ENCODE peak calls at places on chromosome 17, in four cellular contexts. One of them, this sample, is unnamed.

GRCh38 chr17:14815079-14815478 is 450.0 kb downstream of the PMP22 start:
- DNase-seq in H1: no peak
- DNase-seq in K562: no peak
- DNase-seq in HepG2: no peak
- DNase-seq in this sample: no peak

GRCh38 chr17:67434061-67434525 is 57.0 kb downstream of the PITPNC1 start:
- DNase-seq in H1: no peak
- DNase-seq in K562: no peak
- DNase-seq in HepG2: no peak
- DNase-seq in this sample: no peak

GRCh38 chr17:8975091-8975707 is 9.7 kb upstream of the PIK3R5 start:
- DNase-seq in H1: no peak
- DNase-seq in K562: no peak
- DNase-seq in HepG2: peak; percentile 10
- DNase-seq in this sample: no peak

GRCh38 chr17:9406046-9406631 is 169.5 kb downstream of the STX8 start:
- DNase-seq in H1: no peak
- DNase-seq in K562: no peak
- DNase-seq in HepG2: no peak
- DNase-seq in this sample: no peak

GRCh38 chr17:62045517-62045916 is 19.6 kb downstream of the MED13 start:
- DNase-seq in H1: no peak
- DNase-seq in K562: no peak
- DNase-seq in HepG2: no peak
- DNase-seq in this sample: no peak

GRCh38 chr17:78882546-78883089 is 20.4 kb downstream of the CEP295NL start:
- DNase-seq in H1: no peak
- DNase-seq in K562: no peak
- DNase-seq in HepG2: no peak
- DNase-seq in this sample: no peak

GRCh38 chr17:39618252-39618913 is 8.4 kb upstream of the PPP1R1B start:
- DNase-seq in H1: no peak
- DNase-seq in K562: peak; percentile 24
- DNase-seq in HepG2: no peak
- DNase-seq in this sample: no peak

GRCh38 chr17:41835800-41836549 is at the start of gene NT5C3B:
- DNase-seq in H1: no peak
- DNase-seq in K562: peak; percentile 96
- DNase-seq in HepG2: peak; percentile 52
- DNase-seq in this sample: no peak

GRCh38 chr17:17151055-17151454 is 55.1 kb downstream of the PLD6 start:
- DNase-seq in H1: no peak
- DNase-seq in K562: no peak
- DNase-seq in HepG2: no peak
- DNase-seq in this sample: no peak

GRCh38 chr17:19753049-19753444 is 4.9 kb upstream of the ALDH3A1 start:
- DNase-seq in H1: no peak
- DNase-seq in K562: no peak
- DNase-seq in HepG2: no peak
- DNase-seq in this sample: no peak

GRCh38 chr17:63476494-63476856 is 386 bp upstream of the ACE start:
- DNase-seq in H1: no peak
- DNase-seq in K562: peak; percentile 84
- DNase-seq in HepG2: no peak
- DNase-seq in this sample: no peak

GRCh38 chr17:45394913-45395568 is 37.6 kb downstream of the ARHGAP27 start:
- DNase-seq in H1: peak; percentile 72
- DNase-seq in K562: peak; percentile 93
- DNase-seq in HepG2: peak; percentile 72
- DNase-seq in this sample: no peak

GRCh38 chr17:41666336-41666680 is 22.4 kb upstream of the EIF1 start:
- DNase-seq in H1: no peak
- DNase-seq in K562: no peak
- DNase-seq in HepG2: no peak
- DNase-seq in this sample: peak; percentile 75

GRCh38 chr17:28957277-28957991 is 6.1 kb upstream of the PHF12 start:
- DNase-seq in H1: no peak
- DNase-seq in K562: no peak
- DNase-seq in HepG2: no peak
- DNase-seq in this sample: no peak

GRCh38 chr17:60249517-60249826 is 99.7 kb downstream of the CA4 start:
- DNase-seq in H1: no peak
- DNase-seq in K562: no peak
- DNase-seq in HepG2: no peak
- DNase-seq in this sample: no peak

GRCh38 chr17:36475346-36475970 is 11.0 kb upstream of the ZNHIT3 start:
- DNase-seq in H1: no peak
- DNase-seq in K562: no peak
- DNase-seq in HepG2: no peak
- DNase-seq in this sample: no peak

GRCh38 chr17:60087882-60088669 is 9.4 kb upstream of the HEATR6 start:
- DNase-seq in H1: no peak
- DNase-seq in K562: no peak
- DNase-seq in HepG2: peak; percentile 41
- DNase-seq in this sample: no peak

GRCh38 chr17:50397111-50397918 is at the start of gene LRRC59:
- DNase-seq in H1: peak; percentile 23
- DNase-seq in K562: peak; percentile 90
- DNase-seq in HepG2: peak; percentile 81
- DNase-seq in this sample: peak; percentile 55

GRCh38 chr17:54760836-54761235 is 139.8 kb upstream of the TOM1L1 start:
- DNase-seq in H1: no peak
- DNase-seq in K562: no peak
- DNase-seq in HepG2: no peak
- DNase-seq in this sample: no peak

GRCh38 chr17:58172369-58173071 is 5.7 kb downstream of the OR4D2 start:
- DNase-seq in H1: no peak
- DNase-seq in K562: peak; percentile 36
- DNase-seq in HepG2: peak; percentile 62
- DNase-seq in this sample: peak; percentile 3

GRCh38 chr17:1495265-1495664 is 2.8 kb upstream of the MYO1C start:
- DNase-seq in H1: no peak
- DNase-seq in K562: no peak
- DNase-seq in HepG2: no peak
- DNase-seq in this sample: no peak

GRCh38 chr17:4304417-4305027 is 40.7 kb upstream of the ANKFY1 start:
- DNase-seq in H1: no peak
- DNase-seq in K562: peak; percentile 62
- DNase-seq in HepG2: peak; percentile 41
- DNase-seq in this sample: no peak

GRCh38 chr17:7367918-7368596 is 12.8 kb upstream of the TNK1 start:
- DNase-seq in H1: no peak
- DNase-seq in K562: no peak
- DNase-seq in HepG2: no peak
- DNase-seq in this sample: no peak

GRCh38 chr17:73485130-73485529 is 159.1 kb downstream of the SDK2 start:
- DNase-seq in H1: no peak
- DNase-seq in K562: peak; percentile 15
- DNase-seq in HepG2: no peak
- DNase-seq in this sample: no peak

DNA sequence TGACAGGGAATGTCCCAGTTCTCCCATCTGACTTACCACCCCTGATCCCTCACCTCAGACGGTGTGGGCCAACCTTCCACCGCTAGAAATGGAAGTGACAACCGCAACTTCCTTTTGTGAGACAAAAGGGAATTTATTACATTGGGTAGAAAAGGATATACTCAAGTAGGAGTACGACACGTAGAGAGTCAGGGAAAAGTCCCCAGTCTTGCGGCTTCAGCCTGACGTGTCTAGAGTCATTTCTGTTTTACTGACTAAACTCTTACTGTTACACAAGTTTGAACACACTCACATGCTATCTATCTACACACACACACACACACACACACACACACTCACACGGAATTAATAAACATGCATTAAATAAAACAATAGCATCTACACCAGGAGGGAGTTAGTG is 178.9 kb downstream of the COPRS start:
- DNase-seq in H1: no peak
- DNase-seq in K562: no peak
- DNase-seq in HepG2: no peak
- DNase-seq in this sample: peak; percentile 71
- TF ChIP-seq HDAC2 in H1: no peak
- TF ChIP-seq HDAC2 in K562: no peak
- TF ChIP-seq HDAC2 in HepG2: no peak
- TF ChIP-seq HDAC2 in this sample: no peak

DNA sequence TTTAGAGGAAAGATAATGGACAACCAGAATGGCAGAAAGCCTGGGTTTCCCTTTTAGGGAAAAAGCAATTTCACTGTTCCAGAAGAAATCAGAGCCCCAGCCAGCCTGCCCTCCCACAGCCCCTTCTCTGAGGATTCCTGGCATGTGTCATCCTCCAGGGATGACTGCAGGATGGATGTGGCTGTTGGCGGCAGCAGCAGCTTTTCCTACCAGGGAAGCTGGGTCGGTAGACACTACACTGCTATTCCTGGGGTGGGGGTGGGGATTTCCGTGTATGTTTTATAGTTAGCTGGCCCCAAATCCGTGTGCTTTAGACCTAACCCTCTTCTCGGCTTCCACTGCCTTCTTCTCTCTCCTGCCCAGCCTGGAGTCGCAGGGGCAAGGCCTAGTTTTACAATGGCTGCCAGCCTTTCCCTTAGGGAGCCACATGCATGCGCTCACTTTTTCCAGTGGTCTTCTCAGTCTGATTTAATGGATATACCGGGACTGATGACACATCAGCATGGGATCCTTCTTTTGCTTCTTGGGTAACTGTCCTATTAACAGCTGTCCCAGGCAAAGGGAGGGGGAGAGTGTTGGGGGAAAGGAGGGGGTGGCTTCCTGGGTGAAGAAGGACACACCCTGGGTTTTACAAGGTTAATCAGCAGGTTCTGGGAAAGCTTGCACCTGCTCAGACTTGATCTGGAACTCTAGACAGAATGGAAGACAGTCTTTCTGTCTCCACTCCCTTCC is 2.7 kb upstream of the NFE2L1 start:
- DNase-seq in H1: no peak
- DNase-seq in K562: peak; percentile 65
- DNase-seq in HepG2: no peak
- DNase-seq in this sample: no peak
- TF ChIP-seq TAF1 in H1: no peak
- TF ChIP-seq TAF1 in K562: no peak
- TF ChIP-seq TAF1 in HepG2: no peak
- TF ChIP-seq TAF1 in this sample: no peak

DNA sequence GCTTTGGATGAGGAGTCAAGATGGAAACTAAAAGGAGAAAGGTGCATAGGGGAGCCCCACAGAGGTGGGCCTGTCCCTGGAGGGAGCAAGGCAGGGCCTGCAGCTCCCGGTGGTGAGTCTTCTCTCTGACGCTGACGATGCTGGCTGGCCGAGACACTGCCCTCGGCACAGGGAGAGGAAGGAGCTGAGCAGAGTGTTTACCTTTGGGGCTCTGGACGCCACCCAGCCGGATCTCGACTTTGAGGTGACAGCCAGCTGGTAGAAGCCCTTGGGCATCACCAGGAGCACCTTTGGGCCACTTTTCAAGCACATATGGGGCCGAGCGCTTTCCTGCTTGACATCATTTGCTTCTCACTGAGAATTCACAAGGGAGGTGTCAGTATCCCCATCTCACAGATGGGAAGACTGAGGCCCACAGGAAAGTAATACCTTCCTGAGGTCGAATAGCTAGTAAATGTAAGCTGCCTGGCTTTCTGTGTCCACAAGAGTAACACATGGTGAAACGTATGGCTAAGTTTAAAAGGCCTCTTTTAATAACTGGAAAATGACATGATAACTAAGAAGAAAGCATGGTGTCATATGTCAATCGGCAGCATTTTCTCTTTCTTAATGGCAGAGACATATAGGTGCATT is 294.3 kb upstream of the TNRC6C start:
- DNase-seq in H1: no peak
- DNase-seq in K562: no peak
- DNase-seq in HepG2: no peak
- DNase-seq in this sample: no peak
- TF ChIP-seq SP1 in H1: no peak
- TF ChIP-seq SP1 in K562: no peak
- TF ChIP-seq SP1 in HepG2: no peak
- TF ChIP-seq SP1 in this sample: no peak

DNA sequence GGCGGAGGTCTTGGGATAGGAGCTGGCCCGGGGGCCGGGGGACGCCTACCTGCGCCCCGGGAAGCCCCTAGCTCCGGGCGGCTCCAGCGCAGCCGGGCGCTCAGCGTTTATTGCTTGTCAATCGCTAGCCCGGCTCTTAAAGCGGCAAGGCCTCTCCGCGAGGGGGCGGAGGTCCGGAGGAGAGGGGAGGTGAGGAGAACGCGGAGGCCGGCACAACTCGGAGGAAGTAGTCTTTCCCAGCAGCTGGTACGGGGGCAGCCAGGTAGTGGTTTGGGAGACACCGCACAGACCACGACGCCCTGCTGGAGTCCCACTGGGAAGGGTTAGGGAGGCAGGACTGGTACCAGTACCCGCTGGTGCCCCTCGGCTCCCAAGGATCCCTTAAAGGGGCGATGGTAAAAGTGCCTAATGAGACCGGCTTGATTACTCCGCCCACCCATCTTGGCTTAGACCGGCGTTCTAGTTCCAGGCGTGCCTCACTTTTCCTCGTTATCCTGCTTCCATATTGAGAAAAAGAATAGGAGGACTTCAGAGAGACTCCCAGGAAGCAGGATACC is at the start of gene MPP2:
- DNase-seq in H1: no peak
- DNase-seq in K562: peak; percentile 77
- DNase-seq in HepG2: peak; percentile 20
- DNase-seq in this sample: no peak
- TF ChIP-seq HDAC2 in H1: no peak
- TF ChIP-seq HDAC2 in K562: no peak
- TF ChIP-seq HDAC2 in HepG2: no peak
- TF ChIP-seq HDAC2 in this sample: no peak

GRCh38 chr17:27743288-27743885 is 56.9 kb downstream of the NOS2 start:
- DNase-seq in H1: no peak
- DNase-seq in K562: no peak
- DNase-seq in HepG2: no peak
- DNase-seq in this sample: no peak

GRCh38 chr17:27746881-27747280 is 53.4 kb downstream of the NOS2 start:
- DNase-seq in H1: no peak
- DNase-seq in K562: no peak
- DNase-seq in HepG2: no peak
- DNase-seq in this sample: no peak

GRCh38 chr17:27747462-27748359 is 52.6 kb downstream of the NOS2 start:
- DNase-seq in H1: peak; percentile 43
- DNase-seq in K562: peak; percentile 57
- DNase-seq in HepG2: no peak
- DNase-seq in this sample: no peak

GRCh38 chr17:27741361-27741861 is 58.9 kb downstream of the NOS2 start:
- DNase-seq in H1: no peak
- DNase-seq in K562: no peak
- DNase-seq in HepG2: no peak
- DNase-seq in this sample: no peak

GRCh38 chr17:27741971-27742370 is 58.4 kb downstream of the NOS2 start:
- DNase-seq in H1: no peak
- DNase-seq in K562: no peak
- DNase-seq in HepG2: no peak
- DNase-seq in this sample: no peak
- TF ChIP-seq TAF1 in H1: no peak
- TF ChIP-seq TAF1 in K562: no peak
- TF ChIP-seq TAF1 in HepG2: no peak
- TF ChIP-seq TAF1 in this sample: no peak